ENCODE peak calls at places on chromosomes 6 and 20, in six cellular contexts. One of them, this sample, is unnamed. For H3K36me3, the result is how much of the 10 kb centered on the place peaks cover.

GRCh38 chr20:63766695-63767426 is 27.3 kb downstream of the SLC2A4RG start:
- DNase-seq in Panc1: no peak
- DNase-seq in GM23248: no peak
- DNase-seq in H7: peak
- DNase-seq in heart left ventricle: no peak
- DNase-seq in stomach: no peak
- DNase-seq in this sample: no peak

GRCh38 chr20:45347297-45347935 is 808 bp downstream of the SDC4 start:
- DNase-seq in H7: no peak
- DNase-seq in stomach: peak
- DNase-seq in GM23248: peak
- DNase-seq in Panc1: no peak
- DNase-seq in heart left ventricle: no peak
- DNase-seq in this sample: no peak

GRCh38 chr6:25963426-25964123 is 973 bp downstream of the TRIM38 start:
- DNase-seq in H7: peak
- DNase-seq in Panc1: no peak
- DNase-seq in GM23248: no peak
- DNase-seq in stomach: no peak
- DNase-seq in heart left ventricle: no peak
- DNase-seq in this sample: no peak

GRCh38 chr6:151026021-151026663 is 160.6 kb downstream of the MTHFD1L start:
- DNase-seq in Panc1: no peak
- DNase-seq in stomach: no peak
- DNase-seq in heart left ventricle: no peak
- DNase-seq in GM23248: no peak
- DNase-seq in H7: no peak
- DNase-seq in this sample: no peak

GRCh38 chr20:5731753-5732366 is 18.3 kb upstream of the SHLD1 start:
- DNase-seq in stomach: no peak
- DNase-seq in GM23248: no peak
- DNase-seq in Panc1: no peak
- DNase-seq in H7: no peak
- DNase-seq in heart left ventricle: peak
- DNase-seq in this sample: no peak

GRCh38 chr6:13934721-13935120 is 10.0 kb downstream of the RNF182 start:
- DNase-seq in Panc1: no peak
- DNase-seq in stomach: no peak
- DNase-seq in GM23248: no peak
- DNase-seq in H7: no peak
- DNase-seq in heart left ventricle: no peak
- DNase-seq in this sample: no peak

GRCh38 chr6:30725713-30726505 is 5.8 kb downstream of the TUBB start:
- DNase-seq in stomach: no peak
- DNase-seq in Panc1: no peak
- DNase-seq in GM23248: peak
- DNase-seq in H7: peak
- DNase-seq in heart left ventricle: no peak
- DNase-seq in this sample: no peak

GRCh38 chr6:161374971-161375873 is 101.4 kb upstream of the AGPAT4 start:
- DNase-seq in GM23248: peak
- DNase-seq in H7: peak
- DNase-seq in Panc1: no peak
- DNase-seq in stomach: peak
- DNase-seq in heart left ventricle: peak
- DNase-seq in this sample: no peak

DNA sequence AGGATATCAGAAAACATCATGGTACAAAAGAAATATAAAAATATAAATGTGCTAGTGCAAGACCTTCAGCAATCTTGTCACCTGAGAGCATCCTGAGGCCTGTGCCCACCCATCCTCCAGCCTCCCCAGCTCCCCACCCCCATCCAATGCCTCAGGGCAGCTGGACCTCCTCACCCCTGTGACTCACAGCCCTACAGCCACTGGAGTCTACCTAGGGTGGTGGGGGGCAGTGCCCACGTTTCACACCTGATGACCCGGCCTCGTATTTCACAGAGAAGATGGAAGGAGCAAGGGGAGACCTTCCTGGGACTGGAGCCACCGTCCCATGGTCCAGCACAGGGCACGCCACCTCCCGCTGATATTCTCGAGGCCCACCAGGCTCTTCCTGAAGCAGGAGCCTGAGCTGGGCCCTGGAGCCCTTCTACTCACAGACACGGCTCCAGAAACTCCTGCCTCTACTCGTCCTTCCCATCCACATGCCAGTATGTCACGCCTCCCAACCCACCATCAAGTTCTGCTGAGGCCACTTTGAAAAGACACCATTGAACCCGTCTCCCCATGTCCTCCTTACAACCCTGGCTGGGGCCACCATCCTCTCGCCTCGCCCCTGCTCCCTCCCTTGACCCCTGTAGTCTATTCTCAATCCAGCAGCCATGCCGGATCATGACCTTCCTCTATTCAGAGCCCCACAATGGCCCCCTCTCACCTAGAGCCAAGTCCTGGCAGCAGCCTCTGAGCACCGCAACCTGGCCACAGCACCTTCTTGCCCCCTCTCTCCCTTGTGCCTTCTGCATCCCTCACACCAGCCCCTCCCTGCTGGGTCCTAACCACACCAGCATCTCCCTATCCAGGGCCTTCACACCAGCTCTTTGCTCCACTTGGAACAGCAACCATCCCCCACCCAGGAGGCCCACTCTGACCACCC is 13.3 kb downstream of the APMAP start:
- DNase-seq in H7: no peak
- DNase-seq in heart left ventricle: no peak
- DNase-seq in GM23248: no peak
- DNase-seq in stomach: no peak
- DNase-seq in Panc1: no peak
- DNase-seq in this sample: no peak
- H3K36me3 ChIP-seq in H7: under half
- H3K36me3 ChIP-seq in heart left ventricle: half or more
- H3K36me3 ChIP-seq in GM23248: under half
- H3K36me3 ChIP-seq in stomach: half or more
- H3K36me3 ChIP-seq in Panc1: under half
- H3K36me3 ChIP-seq in this sample: half or more

GRCh38 chr6:167951781-167952511 is 45.5 kb upstream of the KIF25 start:
- DNase-seq in GM23248: no peak
- DNase-seq in H7: no peak
- DNase-seq in heart left ventricle: no peak
- DNase-seq in stomach: no peak
- DNase-seq in Panc1: no peak
- DNase-seq in this sample: no peak
- H3K36me3 ChIP-seq in GM23248: under half
- H3K36me3 ChIP-seq in H7: under half
- H3K36me3 ChIP-seq in heart left ventricle: half or more
- H3K36me3 ChIP-seq in stomach: half or more
- H3K36me3 ChIP-seq in Panc1: under half
- H3K36me3 ChIP-seq in this sample: under half

GRCh38 chr20:62305765-62306431 is 3.1 kb downstream of the ADRM1 start:
- DNase-seq in stomach: no peak
- DNase-seq in heart left ventricle: no peak
- DNase-seq in GM23248: no peak
- DNase-seq in H7: no peak
- DNase-seq in Panc1: no peak
- DNase-seq in this sample: no peak

GRCh38 chr20:62303049-62303326 is 191 bp downstream of the ADRM1 start:
- DNase-seq in H7: no peak
- DNase-seq in heart left ventricle: no peak
- DNase-seq in Panc1: no peak
- DNase-seq in stomach: no peak
- DNase-seq in GM23248: no peak
- DNase-seq in this sample: no peak

GRCh38 chr20:62305149-62305764 is 2.5 kb downstream of the ADRM1 start:
- DNase-seq in heart left ventricle: no peak
- DNase-seq in H7: peak
- DNase-seq in stomach: no peak
- DNase-seq in GM23248: peak
- DNase-seq in Panc1: no peak
- DNase-seq in this sample: no peak

GRCh38 chr20:62303327-62304226 is 780 bp downstream of the ADRM1 start:
- DNase-seq in heart left ventricle: no peak
- DNase-seq in H7: no peak
- DNase-seq in Panc1: no peak
- DNase-seq in GM23248: peak
- DNase-seq in stomach: no peak
- DNase-seq in this sample: no peak

GRCh38 chr20:62304331-62305148 is 1.7 kb downstream of the ADRM1 start:
- DNase-seq in H7: no peak
- DNase-seq in GM23248: no peak
- DNase-seq in heart left ventricle: no peak
- DNase-seq in stomach: no peak
- DNase-seq in Panc1: no peak
- DNase-seq in this sample: no peak
- H3K36me3 ChIP-seq in H7: under half
- H3K36me3 ChIP-seq in GM23248: under half
- H3K36me3 ChIP-seq in heart left ventricle: half or more
- H3K36me3 ChIP-seq in stomach: half or more
- H3K36me3 ChIP-seq in Panc1: under half
- H3K36me3 ChIP-seq in this sample: under half

DNA sequence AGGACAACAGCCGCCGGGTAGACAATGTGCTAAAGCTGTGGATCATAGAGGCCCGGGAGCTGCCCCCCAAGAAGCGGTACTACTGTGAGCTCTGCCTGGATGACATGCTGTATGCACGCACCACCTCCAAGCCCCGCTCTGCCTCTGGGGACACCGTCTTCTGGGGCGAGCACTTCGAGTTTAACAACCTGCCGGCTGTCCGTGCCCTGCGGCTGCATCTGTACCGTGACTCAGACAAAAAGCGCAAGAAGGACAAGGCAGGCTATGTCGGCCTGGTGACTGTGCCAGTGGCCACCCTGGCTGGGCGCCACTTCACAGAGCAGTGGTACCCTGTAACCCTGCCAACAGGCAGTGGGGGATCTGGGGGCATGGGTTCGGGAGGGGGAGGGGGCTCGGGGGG is 16.7 kb upstream of the ZBTB9 start:
- DNase-seq in stomach: no peak
- DNase-seq in heart left ventricle: no peak
- DNase-seq in GM23248: no peak
- DNase-seq in H7: peak
- DNase-seq in Panc1: no peak
- DNase-seq in this sample: no peak
- H3K36me3 ChIP-seq in stomach: half or more
- H3K36me3 ChIP-seq in heart left ventricle: half or more
- H3K36me3 ChIP-seq in GM23248: under half
- H3K36me3 ChIP-seq in H7: half or more
- H3K36me3 ChIP-seq in Panc1: under half
- H3K36me3 ChIP-seq in this sample: half or more

GRCh38 chr6:136341967-136342366 is 52.3 kb upstream of the BCLAF1 start:
- DNase-seq in GM23248: no peak
- DNase-seq in heart left ventricle: no peak
- DNase-seq in H7: no peak
- DNase-seq in Panc1: peak
- DNase-seq in stomach: no peak
- DNase-seq in this sample: no peak
- H3K36me3 ChIP-seq in GM23248: under half
- H3K36me3 ChIP-seq in heart left ventricle: under half
- H3K36me3 ChIP-seq in H7: under half
- H3K36me3 ChIP-seq in Panc1: under half
- H3K36me3 ChIP-seq in stomach: under half
- H3K36me3 ChIP-seq in this sample: under half

GRCh38 chr6:18209539-18210197 is 54.4 kb downstream of the KDM1B start:
- DNase-seq in H7: no peak
- DNase-seq in Panc1: no peak
- DNase-seq in GM23248: no peak
- DNase-seq in heart left ventricle: no peak
- DNase-seq in stomach: no peak
- DNase-seq in this sample: no peak
- H3K36me3 ChIP-seq in H7: under half
- H3K36me3 ChIP-seq in Panc1: under half
- H3K36me3 ChIP-seq in GM23248: under half
- H3K36me3 ChIP-seq in heart left ventricle: half or more
- H3K36me3 ChIP-seq in stomach: half or more
- H3K36me3 ChIP-seq in this sample: under half

DNA sequence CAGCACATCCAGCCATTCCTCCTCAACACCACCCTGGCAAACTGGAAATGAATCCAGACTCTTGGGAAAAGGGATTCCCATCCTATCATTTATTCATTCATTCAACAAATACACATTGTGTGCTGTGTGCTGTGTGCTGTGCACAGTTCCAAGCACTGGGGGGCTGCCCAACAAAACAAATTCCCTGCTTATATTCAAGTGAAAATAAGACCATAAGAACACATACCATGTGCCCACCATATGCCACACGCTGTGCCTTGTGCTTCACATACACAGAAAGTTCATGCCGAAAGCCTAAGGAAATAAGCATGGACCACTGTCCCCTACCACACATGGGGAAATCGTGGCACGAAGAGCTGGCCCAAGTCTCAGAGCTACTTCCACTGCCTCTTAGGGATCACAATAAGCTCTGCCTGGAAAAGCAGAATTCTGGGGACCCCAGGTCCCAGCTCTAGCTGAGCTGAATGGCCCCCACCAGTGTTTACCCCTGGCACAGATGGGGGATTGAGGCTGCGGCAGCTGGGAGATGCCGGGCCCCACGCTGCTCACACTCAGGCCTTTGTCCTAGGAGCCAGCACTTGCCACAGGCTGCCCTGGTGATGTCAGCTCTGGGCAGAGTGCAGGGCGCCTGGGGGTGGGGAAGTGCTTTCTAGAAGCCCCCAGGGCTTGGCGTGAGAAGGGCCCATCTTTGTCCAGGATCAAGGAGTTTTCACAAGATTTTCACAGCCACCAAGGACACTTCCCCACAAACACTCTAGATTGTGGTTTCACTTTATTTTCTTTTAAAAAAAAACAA is 99.6 kb downstream of the PREX1 start:
- DNase-seq in Panc1: no peak
- DNase-seq in heart left ventricle: no peak
- DNase-seq in H7: no peak
- DNase-seq in GM23248: no peak
- DNase-seq in stomach: no peak
- DNase-seq in this sample: no peak
- H3K36me3 ChIP-seq in Panc1: under half
- H3K36me3 ChIP-seq in heart left ventricle: under half
- H3K36me3 ChIP-seq in H7: under half
- H3K36me3 ChIP-seq in GM23248: under half
- H3K36me3 ChIP-seq in stomach: under half
- H3K36me3 ChIP-seq in this sample: half or more

GRCh38 chr20:34999021-34999451 is 43.4 kb downstream of the MYH7B start:
- DNase-seq in stomach: no peak
- DNase-seq in heart left ventricle: peak
- DNase-seq in Panc1: no peak
- DNase-seq in GM23248: no peak
- DNase-seq in H7: peak
- DNase-seq in this sample: no peak
- H3K36me3 ChIP-seq in stomach: half or more
- H3K36me3 ChIP-seq in heart left ventricle: half or more
- H3K36me3 ChIP-seq in Panc1: under half
- H3K36me3 ChIP-seq in GM23248: under half
- H3K36me3 ChIP-seq in H7: under half
- H3K36me3 ChIP-seq in this sample: half or more

This sample was measured in effector memory CD4-positive, alpha-beta T cell.